ENCODE peak calls at places on chromosomes 2 and 18, in ten cellular contexts. L is stimulated activated CD4-positive, alpha-beta T cell treated with anti-CD3 and anti-CD28 coated beads, Interleukin-15, amount 100 ng/mL, for 24 hours; D is omental fat pad; S is SK-N-DZ; V is cardiac septum; F is upper lobe of left lung; G is kidney epithelial cell; P is RKO; X is activated CD8-positive, alpha-beta memory T cell treated with anti-CD3 and anti-CD28 coated beads for 48 hours; Z is CD8-positive, alpha-beta T cell. W is an unnamed sample.

GRCh38 chr2:176753752-176754474 is 458.7 kb upstream of the HNRNPA3 start:
- DNase-seq in X (no peak), S (no peak), V (no peak), G (no peak), F (no peak), D (no peak), L (no peak), Z (no peak), P (peak), W (no peak)

GRCh38 chr18:57980573-57981348 is 63.3 kb upstream of the NEDD4L start:
- DNase-seq in P (no peak), L (no peak), S (no peak), V (no peak), X (no peak), F (no peak), G (no peak), Z (no peak), D (no peak), W (no peak)

GRCh38 chr2:230408244-230408842 is 7.7 kb upstream of the SP100 start:
- DNase-seq in D (no peak), G (no peak), L (no peak), P (peak), V (no peak), S (no peak), Z (no peak), X (no peak), F (no peak), W (peak)

GRCh38 chr2:199366406-199366805 is 91.3 kb downstream of the SATB2 start:
- DNase-seq in F (no peak), P (no peak), D (no peak), L (no peak), V (no peak), S (no peak), G (peak), Z (no peak), X (no peak), W (peak)

GRCh38 chr2:241601841-241602240 is 35.1 kb downstream of the THAP4 start:
- DNase-seq in S (no peak), X (no peak), P (no peak), L (no peak), V (no peak), Z (no peak), G (no peak), D (no peak), F (no peak), W (no peak)

GRCh38 chr2:47032773-47033101 is 117.1 kb upstream of the MCFD2 start:
- DNase-seq in G (no peak), L (no peak), D (no peak), P (no peak), S (no peak), V (no peak), X (no peak), F (no peak), Z (no peak), W (no peak)

GRCh38 chr2:20935168-20935567 is 108.7 kb downstream of the APOB start:
- DNase-seq in X (no peak), V (no peak), D (no peak), P (no peak), Z (no peak), S (no peak), L (no peak), G (no peak), F (no peak), W (no peak)

GRCh38 chr2:237603718-237604362 is 13.3 kb upstream of the RAB17 start:
- DNase-seq in F (no peak), D (no peak), S (no peak), Z (peak), P (no peak), V (no peak), G (no peak), X (no peak), L (peak), W (peak)

GRCh38 chr2:75260946-75261345 is 61.6 kb upstream of the TACR1 start:
- DNase-seq in G (no peak), X (no peak), L (no peak), P (no peak), Z (no peak), S (no peak), F (no peak), D (no peak), V (no peak), W (no peak)